ENCODE peak calls at places on chromosomes 6 and 20, in ten cellular contexts. One of them, this sample, is unnamed.

GRCh38 chr6:75526502-75527127 is 33.0 kb upstream of the FILIP1 start:
- DNase-seq in glomerular endothelial cell: no peak
- DNase-seq in H1: peak; percentile 61
- DNase-seq in tibial nerve: peak; percentile 39
- DNase-seq in A172: peak; percentile 65
- DNase-seq in PC-9: peak; percentile 67
- DNase-seq in D341Med: peak; percentile 59
- DNase-seq in activated CD4-positive, CD25-positive, alpha-beta regulatory T cell: no peak
- DNase-seq in NCI-H1417: peak; percentile 43
- DNase-seq in T-helper 2 cell: peak; percentile 31
- DNase-seq in this sample: peak; percentile 89

GRCh38 chr6:93784794-93785757 is 365.7 kb upstream of the EPHA7 start:
- DNase-seq in D341Med: no peak
- DNase-seq in A172: peak; percentile 80
- DNase-seq in T-helper 2 cell: no peak
- DNase-seq in tibial nerve: no peak
- DNase-seq in activated CD4-positive, CD25-positive, alpha-beta regulatory T cell: no peak
- DNase-seq in NCI-H1417: no peak
- DNase-seq in H1: no peak
- DNase-seq in PC-9: no peak
- DNase-seq in glomerular endothelial cell: peak; percentile 60
- DNase-seq in this sample: peak; percentile 16

GRCh38 chr6:158595223-158595622 is 35.3 kb downstream of the TMEM181 start:
- DNase-seq in PC-9: no peak
- DNase-seq in activated CD4-positive, CD25-positive, alpha-beta regulatory T cell: no peak
- DNase-seq in H1: no peak
- DNase-seq in NCI-H1417: no peak
- DNase-seq in T-helper 2 cell: no peak
- DNase-seq in A172: no peak
- DNase-seq in D341Med: peak; percentile 60
- DNase-seq in tibial nerve: no peak
- DNase-seq in glomerular endothelial cell: no peak
- DNase-seq in this sample: peak; percentile 22

GRCh38 chr20:63552481-63553249 is 1.3 kb upstream of the FNDC11 start:
- DNase-seq in glomerular endothelial cell: no peak
- DNase-seq in A172: no peak
- DNase-seq in D341Med: no peak
- DNase-seq in NCI-H1417: no peak
- DNase-seq in H1: no peak
- DNase-seq in tibial nerve: no peak
- DNase-seq in T-helper 2 cell: peak; percentile 75
- DNase-seq in PC-9: peak; percentile 86
- DNase-seq in activated CD4-positive, CD25-positive, alpha-beta regulatory T cell: no peak
- DNase-seq in this sample: no peak

GRCh38 chr6:132733288-132733687 is 19.4 kb upstream of the VNN1 start:
- DNase-seq in PC-9: no peak
- DNase-seq in tibial nerve: no peak
- DNase-seq in T-helper 2 cell: no peak
- DNase-seq in NCI-H1417: no peak
- DNase-seq in A172: no peak
- DNase-seq in activated CD4-positive, CD25-positive, alpha-beta regulatory T cell: no peak
- DNase-seq in glomerular endothelial cell: no peak
- DNase-seq in D341Med: no peak
- DNase-seq in H1: no peak
- DNase-seq in this sample: peak; percentile 44

GRCh38 chr6:34295721-34296120 is 46.9 kb upstream of the SMIM29 start:
- DNase-seq in D341Med: no peak
- DNase-seq in A172: peak; percentile 6
- DNase-seq in NCI-H1417: no peak
- DNase-seq in glomerular endothelial cell: no peak
- DNase-seq in PC-9: no peak
- DNase-seq in T-helper 2 cell: no peak
- DNase-seq in tibial nerve: no peak
- DNase-seq in H1: no peak
- DNase-seq in activated CD4-positive, CD25-positive, alpha-beta regulatory T cell: no peak
- DNase-seq in this sample: no peak

GRCh38 chr20:32626859-32627636 is 41.9 kb upstream of the NOL4L start:
- DNase-seq in tibial nerve: no peak
- DNase-seq in NCI-H1417: peak; percentile 98
- DNase-seq in PC-9: no peak
- DNase-seq in D341Med: no peak
- DNase-seq in glomerular endothelial cell: no peak
- DNase-seq in H1: no peak
- DNase-seq in A172: peak; percentile 53
- DNase-seq in activated CD4-positive, CD25-positive, alpha-beta regulatory T cell: no peak
- DNase-seq in T-helper 2 cell: no peak
- DNase-seq in this sample: peak; percentile 79

GRCh38 chr6:142820336-142821016 is 124.5 kb downstream of the HIVEP2 start:
- DNase-seq in tibial nerve: no peak
- DNase-seq in PC-9: no peak
- DNase-seq in NCI-H1417: no peak
- DNase-seq in T-helper 2 cell: no peak
- DNase-seq in H1: no peak
- DNase-seq in glomerular endothelial cell: no peak
- DNase-seq in activated CD4-positive, CD25-positive, alpha-beta regulatory T cell: no peak
- DNase-seq in A172: no peak
- DNase-seq in D341Med: no peak
- DNase-seq in this sample: no peak

GRCh38 chr6:25250878-25251277 is 28.3 kb upstream of the CARMIL1 start:
- DNase-seq in D341Med: no peak
- DNase-seq in tibial nerve: no peak
- DNase-seq in PC-9: peak; percentile 70
- DNase-seq in activated CD4-positive, CD25-positive, alpha-beta regulatory T cell: no peak
- DNase-seq in H1: no peak
- DNase-seq in glomerular endothelial cell: no peak
- DNase-seq in T-helper 2 cell: no peak
- DNase-seq in NCI-H1417: peak; percentile 4
- DNase-seq in A172: peak; percentile 53
- DNase-seq in this sample: peak; percentile 54

GRCh38 chr6:166104107-166104506 is 63.5 kb downstream of the TBXT start:
- DNase-seq in D341Med: no peak
- DNase-seq in A172: no peak
- DNase-seq in tibial nerve: no peak
- DNase-seq in activated CD4-positive, CD25-positive, alpha-beta regulatory T cell: no peak
- DNase-seq in PC-9: no peak
- DNase-seq in T-helper 2 cell: no peak
- DNase-seq in NCI-H1417: no peak
- DNase-seq in H1: no peak
- DNase-seq in glomerular endothelial cell: no peak
- DNase-seq in this sample: no peak

GRCh38 chr6:27157461-27158315 is 89.8 kb upstream of the PRSS16 start:
- DNase-seq in PC-9: peak; percentile 69
- DNase-seq in tibial nerve: peak; percentile 55
- DNase-seq in glomerular endothelial cell: no peak
- DNase-seq in T-helper 2 cell: peak; percentile 66
- DNase-seq in NCI-H1417: peak; percentile 71
- DNase-seq in H1: peak; percentile 77
- DNase-seq in A172: peak; percentile 88
- DNase-seq in activated CD4-positive, CD25-positive, alpha-beta regulatory T cell: peak; percentile 44
- DNase-seq in D341Med: peak; percentile 67
- DNase-seq in this sample: peak; percentile 82

GRCh38 chr20:11917663-11918062 is at the start of gene BTBD3:
- DNase-seq in PC-9: no peak
- DNase-seq in A172: no peak
- DNase-seq in glomerular endothelial cell: no peak
- DNase-seq in NCI-H1417: peak; percentile 80
- DNase-seq in D341Med: peak; percentile 47
- DNase-seq in activated CD4-positive, CD25-positive, alpha-beta regulatory T cell: no peak
- DNase-seq in T-helper 2 cell: no peak
- DNase-seq in H1: no peak
- DNase-seq in tibial nerve: no peak
- DNase-seq in this sample: peak; percentile 88

GRCh38 chr20:31717478-31717946 is 5.2 kb downstream of the BCL2L1 start:
- DNase-seq in A172: no peak
- DNase-seq in tibial nerve: no peak
- DNase-seq in T-helper 2 cell: peak; percentile 52
- DNase-seq in PC-9: no peak
- DNase-seq in activated CD4-positive, CD25-positive, alpha-beta regulatory T cell: no peak
- DNase-seq in H1: no peak
- DNase-seq in NCI-H1417: no peak
- DNase-seq in D341Med: no peak
- DNase-seq in glomerular endothelial cell: no peak
- DNase-seq in this sample: no peak

GRCh38 chr6:34573567-34574183 is 17.5 kb upstream of the SPDEF start:
- DNase-seq in T-helper 2 cell: no peak
- DNase-seq in A172: no peak
- DNase-seq in tibial nerve: no peak
- DNase-seq in NCI-H1417: no peak
- DNase-seq in PC-9: no peak
- DNase-seq in H1: no peak
- DNase-seq in D341Med: no peak
- DNase-seq in glomerular endothelial cell: no peak
- DNase-seq in activated CD4-positive, CD25-positive, alpha-beta regulatory T cell: no peak
- DNase-seq in this sample: no peak

GRCh38 chr20:59398552-59399265 is 98.3 kb downstream of the EDN3 start:
- DNase-seq in PC-9: no peak
- DNase-seq in activated CD4-positive, CD25-positive, alpha-beta regulatory T cell: no peak
- DNase-seq in tibial nerve: no peak
- DNase-seq in A172: no peak
- DNase-seq in H1: no peak
- DNase-seq in glomerular endothelial cell: no peak
- DNase-seq in T-helper 2 cell: no peak
- DNase-seq in D341Med: no peak
- DNase-seq in NCI-H1417: peak; percentile 16
- DNase-seq in this sample: no peak

GRCh38 chr6:168095171-168095691 is 16.2 kb upstream of the FRMD1 start:
- DNase-seq in D341Med: no peak
- DNase-seq in activated CD4-positive, CD25-positive, alpha-beta regulatory T cell: no peak
- DNase-seq in T-helper 2 cell: no peak
- DNase-seq in PC-9: no peak
- DNase-seq in tibial nerve: no peak
- DNase-seq in NCI-H1417: no peak
- DNase-seq in H1: no peak
- DNase-seq in glomerular endothelial cell: no peak
- DNase-seq in A172: no peak
- DNase-seq in this sample: no peak

GRCh38 chr20:36927704-36928103 is 23.8 kb downstream of the SAMHD1 start:
- DNase-seq in A172: no peak
- DNase-seq in tibial nerve: no peak
- DNase-seq in D341Med: no peak
- DNase-seq in PC-9: no peak
- DNase-seq in NCI-H1417: no peak
- DNase-seq in activated CD4-positive, CD25-positive, alpha-beta regulatory T cell: no peak
- DNase-seq in glomerular endothelial cell: no peak
- DNase-seq in H1: no peak
- DNase-seq in T-helper 2 cell: no peak
- DNase-seq in this sample: no peak

GRCh38 chr6:89522778-89523177 is 89.8 kb downstream of the ANKRD6 start:
- DNase-seq in glomerular endothelial cell: no peak
- DNase-seq in NCI-H1417: no peak
- DNase-seq in D341Med: no peak
- DNase-seq in T-helper 2 cell: no peak
- DNase-seq in PC-9: peak; percentile 46
- DNase-seq in tibial nerve: no peak
- DNase-seq in activated CD4-positive, CD25-positive, alpha-beta regulatory T cell: no peak
- DNase-seq in A172: no peak
- DNase-seq in H1: no peak
- DNase-seq in this sample: no peak

GRCh38 chr6:45966797-45967196 is 48.9 kb downstream of the CLIC5 start:
- DNase-seq in tibial nerve: no peak
- DNase-seq in glomerular endothelial cell: no peak
- DNase-seq in H1: no peak
- DNase-seq in activated CD4-positive, CD25-positive, alpha-beta regulatory T cell: no peak
- DNase-seq in NCI-H1417: no peak
- DNase-seq in D341Med: no peak
- DNase-seq in PC-9: no peak
- DNase-seq in T-helper 2 cell: no peak
- DNase-seq in A172: no peak
- DNase-seq in this sample: no peak

GRCh38 chr20:21702553-21703467 is 2.7 kb upstream of the PAX1 start:
- DNase-seq in PC-9: no peak
- DNase-seq in H1: peak; percentile 98
- DNase-seq in NCI-H1417: peak; percentile 52
- DNase-seq in A172: no peak
- DNase-seq in tibial nerve: no peak
- DNase-seq in D341Med: peak; percentile 83
- DNase-seq in glomerular endothelial cell: no peak
- DNase-seq in T-helper 2 cell: no peak
- DNase-seq in activated CD4-positive, CD25-positive, alpha-beta regulatory T cell: no peak
- DNase-seq in this sample: peak; percentile 14

GRCh38 chr20:63974402-63975200 is 4.8 kb downstream of the SAMD10 start:
- DNase-seq in T-helper 2 cell: no peak
- DNase-seq in H1: no peak
- DNase-seq in NCI-H1417: peak; percentile 96
- DNase-seq in D341Med: no peak
- DNase-seq in tibial nerve: no peak
- DNase-seq in A172: peak; percentile 27
- DNase-seq in activated CD4-positive, CD25-positive, alpha-beta regulatory T cell: no peak
- DNase-seq in PC-9: peak; percentile 52
- DNase-seq in glomerular endothelial cell: no peak
- DNase-seq in this sample: peak; percentile 85

GRCh38 chr6:91569071-91569470 is 982.2 kb upstream of the MAP3K7 start:
- DNase-seq in T-helper 2 cell: no peak
- DNase-seq in D341Med: no peak
- DNase-seq in glomerular endothelial cell: no peak
- DNase-seq in H1: no peak
- DNase-seq in activated CD4-positive, CD25-positive, alpha-beta regulatory T cell: no peak
- DNase-seq in PC-9: no peak
- DNase-seq in tibial nerve: no peak
- DNase-seq in A172: no peak
- DNase-seq in NCI-H1417: no peak
- DNase-seq in this sample: peak; percentile 4

GRCh38 chr6:46541556-46541955 is 50.3 kb upstream of the RCAN2 start:
- DNase-seq in NCI-H1417: no peak
- DNase-seq in D341Med: no peak
- DNase-seq in A172: no peak
- DNase-seq in activated CD4-positive, CD25-positive, alpha-beta regulatory T cell: no peak
- DNase-seq in T-helper 2 cell: no peak
- DNase-seq in PC-9: no peak
- DNase-seq in glomerular endothelial cell: no peak
- DNase-seq in H1: no peak
- DNase-seq in tibial nerve: no peak
- DNase-seq in this sample: no peak

GRCh38 chr20:6466065-6466810 is 301.2 kb upstream of the BMP2 start:
- DNase-seq in NCI-H1417: no peak
- DNase-seq in H1: no peak
- DNase-seq in activated CD4-positive, CD25-positive, alpha-beta regulatory T cell: no peak
- DNase-seq in D341Med: no peak
- DNase-seq in tibial nerve: no peak
- DNase-seq in glomerular endothelial cell: no peak
- DNase-seq in T-helper 2 cell: no peak
- DNase-seq in A172: no peak
- DNase-seq in PC-9: peak; percentile 41
- DNase-seq in this sample: no peak

GRCh38 chr6:2563635-2564034 is 187.1 kb downstream of the MYLK4 start:
- DNase-seq in A172: no peak
- DNase-seq in T-helper 2 cell: no peak
- DNase-seq in PC-9: no peak
- DNase-seq in NCI-H1417: no peak
- DNase-seq in tibial nerve: no peak
- DNase-seq in D341Med: no peak
- DNase-seq in activated CD4-positive, CD25-positive, alpha-beta regulatory T cell: no peak
- DNase-seq in H1: no peak
- DNase-seq in glomerular endothelial cell: no peak
- DNase-seq in this sample: peak; percentile 19

GRCh38 chr6:162177733-162178132 is 549.8 kb downstream of the PRKN start:
- DNase-seq in T-helper 2 cell: no peak
- DNase-seq in activated CD4-positive, CD25-positive, alpha-beta regulatory T cell: no peak
- DNase-seq in tibial nerve: no peak
- DNase-seq in H1: no peak
- DNase-seq in D341Med: peak; percentile 44
- DNase-seq in glomerular endothelial cell: no peak
- DNase-seq in NCI-H1417: peak; percentile 72
- DNase-seq in PC-9: no peak
- DNase-seq in A172: no peak
- DNase-seq in this sample: peak; percentile 79

GRCh38 chr20:41050361-41051019 is 21.9 kb downstream of the TOP1 start:
- DNase-seq in H1: no peak
- DNase-seq in activated CD4-positive, CD25-positive, alpha-beta regulatory T cell: no peak
- DNase-seq in NCI-H1417: no peak
- DNase-seq in D341Med: no peak
- DNase-seq in T-helper 2 cell: no peak
- DNase-seq in tibial nerve: no peak
- DNase-seq in A172: no peak
- DNase-seq in glomerular endothelial cell: no peak
- DNase-seq in PC-9: no peak
- DNase-seq in this sample: no peak

GRCh38 chr20:22006306-22006705 is 300.8 kb downstream of the PAX1 start:
- DNase-seq in NCI-H1417: no peak
- DNase-seq in A172: no peak
- DNase-seq in D341Med: no peak
- DNase-seq in tibial nerve: no peak
- DNase-seq in PC-9: no peak
- DNase-seq in H1: no peak
- DNase-seq in glomerular endothelial cell: no peak
- DNase-seq in activated CD4-positive, CD25-positive, alpha-beta regulatory T cell: no peak
- DNase-seq in T-helper 2 cell: no peak
- DNase-seq in this sample: no peak